ENCODE peak calls at places on chromosomes 13 and 19, in five cellular contexts. Q is hippocampal formation, N is astrocyte of the cerebellum, A is breast epithelium, D is head of caudate nucleus. C is an unnamed sample.

GRCh38 chr13:83184819-83185218 is 697.5 kb downstream of the SLITRK1 start:
- DNase-seq in Q (no peak), N (no peak), A (no peak), D (no peak), C (peak)

GRCh38 chr13:34064456-34065205 is 246.7 kb downstream of the RFC3 start:
- DNase-seq in Q (no peak), N (no peak), A (no peak), D (no peak), C (no peak)

GRCh38 chr13:64305246-64305645 is 2889.6 kb upstream of the PCDH20 start:
- DNase-seq in Q (no peak), N (no peak), A (no peak), D (no peak), C (peak)

GRCh38 chr19:34962281-34962944 is 1.6 kb downstream of the ZNF792 start:
- DNase-seq in Q (no peak), N (no peak), A (no peak), D (peak), C (no peak)

GRCh38 chr13:102913924-102914628 is 68.2 kb downstream of the ERCC5 start:
- DNase-seq in Q (no peak), N (peak), A (peak), D (peak), C (peak)

GRCh38 chr13:99150575-99151370 is 49.9 kb upstream of the UBAC2 start:
- DNase-seq in Q (no peak), N (peak), A (no peak), D (no peak), C (peak)

GRCh38 chr19:4068058-4068966 is 1.6 kb upstream of the ZBTB7A start:
- DNase-seq in Q (no peak), N (no peak), A (no peak), D (no peak), C (no peak)

GRCh38 chr19:5339470-5339949 is 1.1 kb downstream of the PTPRS start:
- DNase-seq in Q (no peak), N (no peak), A (no peak), D (no peak), C (no peak)

GRCh38 chr13:30847697-30848307 is 58.3 kb upstream of the MEDAG start:
- DNase-seq in Q (no peak), N (peak), A (no peak), D (no peak), C (peak)

GRCh38 chr19:1074512-1075283 is 7.7 kb downstream of the ARHGAP45 start:
- DNase-seq in Q (no peak), N (no peak), A (peak), D (peak), C (no peak)

GRCh38 chr19:35299523-35300339 is 7.8 kb downstream of the MAG start:
- DNase-seq in Q (peak), N (no peak), A (no peak), D (peak), C (no peak)

C was measured in retinal pigment epithelial cell.